ENCODE peak calls at places on chromosomes 1 and 21, in seven cellular contexts. L is fibroblast of mammary gland, T is cardiac muscle cell, V is choroid plexus epithelial cell, D is thoracic aorta, W is body of pancreas, U is pancreas. N is an unnamed sample.

GRCh38 chr1:91806777-91807700 is 78.9 kb downstream of the TGFBR3 start:
- DNase-seq in L (peak), T (no peak), V (peak), D (no peak), W (no peak), U (no peak), N (no peak)

GRCh38 chr21:37207441-37208009 is 59.6 kb downstream of the VPS26C start:
- DNase-seq in L (peak), T (peak), V (peak), D (no peak), W (peak), U (peak), N (peak)

GRCh38 chr1:58996341-58997059 is 212.7 kb upstream of the JUN start:
- DNase-seq in L (no peak), T (peak), V (no peak), D (no peak), W (no peak), U (no peak), N (peak)

GRCh38 chr1:162954824-162955223 is 93.8 kb upstream of the CCDC190 start:
- DNase-seq in L (peak), T (no peak), V (peak), D (no peak), W (no peak), U (no peak), N (no peak)

GRCh38 chr1:158781104-158781503 is at the start of gene OR6N2:
- DNase-seq in L (no peak), T (no peak), V (no peak), D (no peak), W (no peak), U (no peak), N (no peak)

GRCh38 chr1:22562584-22563551 is at the start of gene EPHA8:
- DNase-seq in L (no peak), T (peak), V (no peak), D (no peak), W (peak), U (peak), N (no peak)

GRCh38 chr1:54273092-54273836 is 73.3 kb downstream of the MRPL37 start:
- DNase-seq in L (peak), T (no peak), V (peak), D (peak), W (peak), U (peak), N (peak)

GRCh38 chr1:110616587-110616986 is 10.4 kb upstream of the KCNA2 start:
- DNase-seq in L (peak), T (no peak), V (peak), D (no peak), W (no peak), U (no peak), N (no peak)

GRCh38 chr1:110328700-110329099 is 10.5 kb upstream of the RBM15 start:
- DNase-seq in L (no peak), T (no peak), V (no peak), D (no peak), W (no peak), U (no peak), N (no peak)

GRCh38 chr1:89733748-89734147 is 87.1 kb upstream of the LRRC8D start:
- DNase-seq in L (no peak), T (peak), V (no peak), D (no peak), W (no peak), U (no peak), N (no peak)

GRCh38 chr21:31803039-31804007 is 69.5 kb upstream of the HUNK start:
- DNase-seq in L (no peak), T (no peak), V (no peak), D (no peak), W (no peak), U (no peak), N (no peak)

GRCh38 chr1:30540611-30541192 is 182.7 kb downstream of the MATN1 start:
- DNase-seq in L (no peak), T (no peak), V (no peak), D (no peak), W (no peak), U (no peak), N (no peak)

GRCh38 chr1:234720709-234721436 is 110.9 kb upstream of the IRF2BP2 start:
- DNase-seq in L (peak), T (no peak), V (no peak), D (no peak), W (no peak), U (no peak), N (no peak)
- H3K4me3 ChIP-seq in L (no peak), T (no peak), V (no peak), D (peak), W (no peak), U (no peak), N (no peak)

GRCh38 chr1:161787355-161787754 is 21.2 kb downstream of the ATF6 start:
- DNase-seq in L (no peak), T (no peak), V (no peak), D (no peak), W (no peak), U (no peak), N (no peak)
- TF ChIP-seq CTCF in L (no peak), T (no peak), V (peak), D (no peak), W (no peak), U (no peak), N (no peak)

DNA sequence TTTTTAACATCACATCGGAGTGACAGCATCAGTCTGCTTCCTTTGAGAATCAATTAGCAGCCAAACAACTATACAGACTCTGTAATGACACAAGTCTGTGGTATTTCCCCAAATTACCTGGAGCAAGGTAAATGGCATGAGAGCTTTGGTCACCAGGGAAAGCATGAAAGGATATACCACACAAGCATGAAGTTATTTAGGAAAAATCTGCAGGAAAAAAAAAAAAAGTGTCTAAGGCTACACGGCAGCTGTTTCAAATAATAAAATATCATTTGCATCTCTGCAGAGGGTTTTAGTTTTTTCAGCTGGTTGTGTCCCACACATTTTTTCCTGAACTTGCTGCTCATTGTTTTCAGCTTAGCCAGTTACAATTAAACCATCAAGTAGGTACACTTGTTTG is 234.7 kb downstream of the TTLL7 start:
- DNase-seq in L (no peak), T (no peak), V (no peak), D (no peak), W (no peak), U (no peak), N (no peak)
- H3K4me3 ChIP-seq in L (no peak), T (no peak), V (no peak), D (no peak), W (no peak), U (no peak), N (no peak)

DNA sequence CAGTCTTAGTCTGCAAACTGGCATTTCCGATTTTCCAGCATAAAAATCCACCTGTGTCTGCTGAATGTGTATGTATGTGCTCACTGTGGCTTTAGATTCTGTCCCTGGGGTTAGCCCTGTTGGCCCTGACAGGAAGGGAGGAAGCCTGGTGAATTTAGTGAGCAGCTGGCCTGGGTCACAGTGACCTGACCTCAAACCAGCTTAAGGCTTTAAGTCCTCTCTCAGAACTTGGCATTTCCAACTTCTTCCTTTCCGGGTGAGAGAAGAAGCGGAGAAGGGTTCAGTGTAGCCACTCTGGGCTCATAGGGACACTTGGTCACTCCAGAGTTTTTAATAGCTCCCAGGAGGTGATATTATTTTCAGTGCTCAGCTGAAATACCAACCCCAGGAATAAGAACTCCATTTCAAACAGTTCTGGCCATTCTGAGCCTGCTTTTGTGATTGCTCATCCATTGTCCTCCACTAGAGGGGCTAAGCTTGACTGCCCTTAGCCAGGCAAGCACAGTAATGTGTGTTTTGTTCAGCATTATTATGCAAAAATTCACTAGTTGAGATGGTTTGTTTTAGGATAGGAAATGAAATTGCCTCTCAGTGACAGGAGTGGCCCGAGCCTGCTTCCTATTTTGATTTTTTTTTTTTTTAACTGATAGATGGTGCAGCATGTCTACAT is 2.5 kb upstream of the OLFML3 start:
- DNase-seq in L (peak), T (peak), V (peak), D (no peak), W (no peak), U (no peak), N (no peak)
- TF ChIP-seq CTCF in L (peak), T (peak), V (peak), D (peak), W (no peak), U (no peak), N (peak)

DNA sequence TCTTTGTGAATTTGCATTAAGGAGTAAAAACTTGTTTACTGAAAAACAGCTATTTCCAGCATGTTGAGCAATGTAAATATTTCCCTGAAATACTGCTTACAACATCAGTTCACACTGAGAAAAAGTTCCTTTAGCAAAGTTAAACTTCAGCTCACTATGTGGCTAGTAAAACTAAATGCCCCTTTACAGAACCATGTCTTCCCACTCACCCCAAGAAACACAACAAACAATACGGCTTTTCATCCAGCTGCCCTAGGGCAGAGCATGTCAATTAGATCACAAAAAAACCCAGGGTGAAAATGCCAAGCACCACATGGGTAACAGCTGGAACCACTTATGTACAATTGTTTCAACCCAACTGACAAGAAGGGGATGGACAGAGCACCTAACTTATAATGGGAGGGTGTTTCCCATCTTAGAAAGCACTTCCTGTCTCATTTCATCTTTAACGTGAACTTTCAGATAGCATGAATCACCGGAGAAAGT is 6.7 kb downstream of the NID1 start:
- DNase-seq in L (peak), T (no peak), V (peak), D (no peak), W (no peak), U (no peak), N (peak)
- H3K4me3 ChIP-seq in L (no peak), T (no peak), V (no peak), D (no peak), W (no peak), U (no peak), N (no peak)

GRCh38 chr1:169794530-169795416 is at the start of gene METTL18:
- DNase-seq in L (peak), T (peak), V (peak), D (peak), W (peak), U (peak), N (peak)
- TF ChIP-seq CTCF in L (no peak), T (no peak), V (no peak), D (no peak), W (peak), U (no peak), N (no peak)

GRCh38 chr1:160116277-160117147 is 953 bp downstream of the ATP1A2 start:
- DNase-seq in L (peak), T (peak), V (peak), D (peak), W (no peak), U (no peak), N (no peak)
- H3K4me3 ChIP-seq in L (no peak), T (peak), V (peak), D (peak), W (no peak), U (no peak), N (no peak)

N was measured in GM12865.